ENCODE peak calls at places on chromosome 15, in six cellular contexts. One of them, this sample, is unnamed.
A peak's percentile ranks its signal among the peaks of the same experiment; 100 is the strongest.

GRCh38 chr15:71261934-71262333 is 146.7 kb downstream of the THSD4 start:
- DNase-seq in AG04450: no peak
- DNase-seq in uterus: no peak
- DNase-seq in pancreas: no peak
- DNase-seq in mammary epithelial cell: no peak
- DNase-seq in IMR-90: no peak
- DNase-seq in this sample: no peak

GRCh38 chr15:96893159-96893906 is 562.8 kb downstream of the NR2F2 start:
- DNase-seq in AG04450: no peak
- DNase-seq in uterus: no peak
- DNase-seq in pancreas: no peak
- DNase-seq in mammary epithelial cell: peak; percentile 21
- DNase-seq in IMR-90: no peak
- DNase-seq in this sample: peak; percentile 17

GRCh38 chr15:94610069-94610863 is 378.9 kb downstream of the MCTP2 start:
- DNase-seq in AG04450: no peak
- DNase-seq in uterus: no peak
- DNase-seq in pancreas: no peak
- DNase-seq in mammary epithelial cell: no peak
- DNase-seq in IMR-90: no peak
- DNase-seq in this sample: no peak

GRCh38 chr15:89114974-89115373 is 26.7 kb downstream of the ABHD2 start:
- DNase-seq in AG04450: peak; percentile 38
- DNase-seq in uterus: peak; percentile 56
- DNase-seq in pancreas: peak; percentile 72
- DNase-seq in mammary epithelial cell: no peak
- DNase-seq in IMR-90: peak; percentile 84
- DNase-seq in this sample: no peak

GRCh38 chr15:90735929-90736328 is 18.8 kb downstream of the BLM start:
- DNase-seq in AG04450: no peak
- DNase-seq in uterus: no peak
- DNase-seq in pancreas: no peak
- DNase-seq in mammary epithelial cell: no peak
- DNase-seq in IMR-90: no peak
- DNase-seq in this sample: no peak

GRCh38 chr15:74307827-74308642 is 59.4 kb downstream of the CYP11A1 start:
- DNase-seq in AG04450: no peak
- DNase-seq in uterus: peak; percentile 56
- DNase-seq in pancreas: peak; percentile 32
- DNase-seq in mammary epithelial cell: peak; percentile 58
- DNase-seq in IMR-90: peak; percentile 52
- DNase-seq in this sample: peak; percentile 84

GRCh38 chr15:31016446-31016915 is 25.1 kb upstream of the MTMR10 start:
- DNase-seq in AG04450: no peak
- DNase-seq in uterus: no peak
- DNase-seq in pancreas: no peak
- DNase-seq in mammary epithelial cell: peak; percentile 61
- DNase-seq in IMR-90: peak; percentile 83
- DNase-seq in this sample: no peak

GRCh38 chr15:43390723-43391122 is 19.8 kb downstream of the TUBGCP4 start:
- DNase-seq in AG04450: no peak
- DNase-seq in uterus: no peak
- DNase-seq in pancreas: no peak
- DNase-seq in mammary epithelial cell: no peak
- DNase-seq in IMR-90: peak; percentile 46
- DNase-seq in this sample: no peak

GRCh38 chr15:42331235-42331634 is 28.1 kb upstream of the CAPN3 start:
- DNase-seq in AG04450: no peak
- DNase-seq in uterus: no peak
- DNase-seq in pancreas: no peak
- DNase-seq in mammary epithelial cell: no peak
- DNase-seq in IMR-90: peak; percentile 11
- DNase-seq in this sample: no peak

GRCh38 chr15:99704444-99704838 is 28.8 kb downstream of the LYSMD4 start:
- DNase-seq in AG04450: peak; percentile 84
- DNase-seq in uterus: no peak
- DNase-seq in pancreas: peak; percentile 37
- DNase-seq in mammary epithelial cell: peak; percentile 83
- DNase-seq in IMR-90: peak; percentile 90
- DNase-seq in this sample: peak; percentile 65

GRCh38 chr15:99706557-99707303 is 26.5 kb downstream of the LYSMD4 start:
- DNase-seq in AG04450: no peak
- DNase-seq in uterus: no peak
- DNase-seq in pancreas: no peak
- DNase-seq in mammary epithelial cell: no peak
- DNase-seq in IMR-90: no peak
- DNase-seq in this sample: no peak

GRCh38 chr15:99702895-99703602 is 30.2 kb downstream of the LYSMD4 start:
- DNase-seq in AG04450: no peak
- DNase-seq in uterus: no peak
- DNase-seq in pancreas: no peak
- DNase-seq in mammary epithelial cell: peak; percentile 5
- DNase-seq in IMR-90: peak; percentile 53
- DNase-seq in this sample: no peak

GRCh38 chr15:99707481-99708270 is 25.6 kb downstream of the LYSMD4 start:
- DNase-seq in AG04450: no peak
- DNase-seq in uterus: no peak
- DNase-seq in pancreas: no peak
- DNase-seq in mammary epithelial cell: peak; percentile 85
- DNase-seq in IMR-90: peak; percentile 72
- DNase-seq in this sample: peak; percentile 36

DNA sequence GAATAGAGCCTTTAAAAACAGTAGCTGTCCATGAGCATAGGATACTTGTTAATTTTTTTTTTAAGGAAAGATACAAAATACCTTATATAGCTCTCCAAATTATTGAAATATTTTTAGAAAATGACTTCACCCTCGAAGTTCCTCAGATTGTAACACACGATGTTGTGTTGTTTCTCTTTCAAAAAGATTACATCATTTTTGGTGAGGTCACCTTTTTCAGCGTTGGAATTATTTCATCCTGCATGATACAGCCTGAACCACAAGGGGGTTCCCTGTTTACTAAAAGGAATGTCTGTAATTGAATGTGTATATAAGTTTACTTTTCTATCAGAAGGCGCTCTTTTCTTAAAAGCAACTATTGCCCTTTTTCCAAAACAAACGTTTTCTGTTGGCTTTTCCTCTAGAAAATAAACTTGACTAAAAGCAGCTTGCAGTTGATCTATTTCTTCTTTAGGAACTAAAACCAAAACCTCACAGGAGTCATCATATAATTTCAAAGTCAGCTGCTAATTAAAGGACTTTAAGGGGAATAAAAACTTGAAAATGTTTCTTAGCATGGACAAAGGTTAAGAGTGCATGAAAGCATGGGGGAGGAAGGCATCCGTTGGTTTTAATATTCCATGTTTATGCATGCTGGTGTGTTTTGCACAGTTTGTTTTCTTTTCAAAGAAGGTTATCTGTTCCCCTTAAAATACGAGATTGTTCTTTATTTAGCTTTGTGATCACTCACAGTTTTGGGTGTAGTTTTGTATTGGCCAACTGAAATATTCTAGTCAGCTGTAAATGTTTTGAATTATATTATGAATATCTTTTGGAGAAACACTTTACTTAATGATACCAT is 29.4 kb downstream of the LYSMD4 start:
- DNase-seq in AG04450: peak; percentile 77
- DNase-seq in uterus: no peak
- DNase-seq in pancreas: peak; percentile 48
- DNase-seq in mammary epithelial cell: peak; percentile 83
- DNase-seq in IMR-90: peak; percentile 95
- DNase-seq in this sample: peak; percentile 81
- TF ChIP-seq CTCF in AG04450: peak; percentile 78
- TF ChIP-seq CTCF in uterus: peak; percentile 69
- TF ChIP-seq CTCF in pancreas: peak; percentile 55
- TF ChIP-seq CTCF in mammary epithelial cell: peak; percentile 72
- TF ChIP-seq CTCF in IMR-90: peak; percentile 73
- TF ChIP-seq CTCF in this sample: peak; percentile 65

GRCh38 chr15:67157779-67158366 is 92.5 kb downstream of the SMAD3 start:
- DNase-seq in AG04450: no peak
- DNase-seq in uterus: no peak
- DNase-seq in pancreas: no peak
- DNase-seq in mammary epithelial cell: no peak
- DNase-seq in IMR-90: no peak
- DNase-seq in this sample: no peak
- H3K27ac ChIP-seq in AG04450: peak overlapping the region; percentile 11
- H3K27ac ChIP-seq in uterus: peak overlapping the region; percentile 33
- H3K27ac ChIP-seq in pancreas: no peak overlapping the region
- H3K27ac ChIP-seq in mammary epithelial cell: no peak overlapping the region
- H3K27ac ChIP-seq in IMR-90: peak overlapping the region; percentile 46
- H3K27ac ChIP-seq in this sample: peak overlapping the region; percentile 12

GRCh38 chr15:39267685-39268084 is 313.2 kb upstream of the THBS1 start:
- DNase-seq in AG04450: no peak
- DNase-seq in uterus: no peak
- DNase-seq in pancreas: no peak
- DNase-seq in mammary epithelial cell: no peak
- DNase-seq in IMR-90: no peak
- DNase-seq in this sample: no peak

GRCh38 chr15:39270221-39270835 is 310.6 kb upstream of the THBS1 start:
- DNase-seq in AG04450: no peak
- DNase-seq in uterus: no peak
- DNase-seq in pancreas: no peak
- DNase-seq in mammary epithelial cell: no peak
- DNase-seq in IMR-90: no peak
- DNase-seq in this sample: no peak

GRCh38 chr15:39270976-39271375 is 309.9 kb upstream of the THBS1 start:
- DNase-seq in AG04450: peak; percentile 78
- DNase-seq in uterus: no peak
- DNase-seq in pancreas: no peak
- DNase-seq in mammary epithelial cell: peak; percentile 80
- DNase-seq in IMR-90: peak; percentile 98
- DNase-seq in this sample: peak; percentile 38

GRCh38 chr15:39269821-39270220 is 311.1 kb upstream of the THBS1 start:
- DNase-seq in AG04450: no peak
- DNase-seq in uterus: no peak
- DNase-seq in pancreas: no peak
- DNase-seq in mammary epithelial cell: no peak
- DNase-seq in IMR-90: no peak
- DNase-seq in this sample: no peak

DNA sequence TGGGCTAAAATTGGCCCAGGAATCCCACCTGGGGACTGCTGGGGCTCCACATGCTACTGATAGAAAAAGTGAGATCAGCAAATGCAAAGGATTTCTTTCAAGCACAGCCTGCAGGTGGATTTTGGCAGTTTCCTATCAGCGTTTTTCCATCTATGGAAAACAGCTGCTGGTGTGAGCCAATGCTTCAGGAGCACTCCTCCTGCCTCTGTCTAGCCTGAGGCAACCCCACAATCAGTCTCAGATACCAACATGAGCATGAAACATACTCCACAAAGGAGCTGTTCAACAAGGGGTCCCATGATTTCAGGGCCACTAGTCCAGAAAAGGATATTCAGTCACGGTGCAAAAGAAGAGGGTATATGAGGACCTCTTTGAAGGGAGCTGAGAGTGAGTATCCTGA is 311.5 kb upstream of the THBS1 start:
- DNase-seq in AG04450: no peak
- DNase-seq in uterus: no peak
- DNase-seq in pancreas: no peak
- DNase-seq in mammary epithelial cell: no peak
- DNase-seq in IMR-90: no peak
- DNase-seq in this sample: no peak
- TF ChIP-seq CTCF in AG04450: no peak
- TF ChIP-seq CTCF in uterus: no peak
- TF ChIP-seq CTCF in pancreas: no peak
- TF ChIP-seq CTCF in mammary epithelial cell: no peak
- TF ChIP-seq CTCF in IMR-90: no peak
- TF ChIP-seq CTCF in this sample: no peak

DNA sequence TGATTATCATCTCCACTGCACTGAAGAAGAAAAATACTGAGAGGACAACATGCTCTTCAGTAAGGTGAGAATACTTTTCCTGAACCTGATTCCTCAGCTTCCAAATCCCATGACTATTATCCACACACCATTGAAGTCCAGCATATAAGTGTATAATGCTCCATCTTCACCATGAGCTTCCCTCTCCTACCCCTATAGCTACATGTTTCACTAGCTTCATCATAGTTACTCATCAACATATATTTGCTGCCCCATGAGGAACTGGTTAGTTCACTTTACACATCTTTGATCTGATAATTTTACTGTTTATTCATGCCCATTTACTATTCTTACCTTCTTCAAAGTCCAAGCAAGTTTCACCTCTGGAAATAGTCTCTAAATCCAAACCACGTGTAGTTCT is 908.5 kb upstream of the SEMA6D start:
- DNase-seq in AG04450: no peak
- DNase-seq in uterus: no peak
- DNase-seq in pancreas: no peak
- DNase-seq in mammary epithelial cell: no peak
- DNase-seq in IMR-90: no peak
- DNase-seq in this sample: no peak
- H3K27ac ChIP-seq in AG04450: no peak overlapping the region
- H3K27ac ChIP-seq in uterus: no peak overlapping the region
- H3K27ac ChIP-seq in pancreas: no peak overlapping the region
- H3K27ac ChIP-seq in mammary epithelial cell: no peak overlapping the region
- H3K27ac ChIP-seq in IMR-90: no peak overlapping the region
- H3K27ac ChIP-seq in this sample: no peak overlapping the region

GRCh38 chr15:29361560-29361959 is 91.9 kb upstream of the NSMCE3 start:
- DNase-seq in AG04450: no peak
- DNase-seq in uterus: no peak
- DNase-seq in pancreas: no peak
- DNase-seq in mammary epithelial cell: no peak
- DNase-seq in IMR-90: no peak
- DNase-seq in this sample: no peak

GRCh38 chr15:29369261-29369660 is 99.6 kb upstream of the NSMCE3 start:
- DNase-seq in AG04450: no peak
- DNase-seq in uterus: no peak
- DNase-seq in pancreas: no peak
- DNase-seq in mammary epithelial cell: no peak
- DNase-seq in IMR-90: no peak
- DNase-seq in this sample: no peak

GRCh38 chr15:29364429-29365078 is 94.9 kb upstream of the NSMCE3 start:
- DNase-seq in AG04450: peak; percentile 65
- DNase-seq in uterus: no peak
- DNase-seq in pancreas: no peak
- DNase-seq in mammary epithelial cell: peak; percentile 8
- DNase-seq in IMR-90: peak; percentile 86
- DNase-seq in this sample: peak; percentile 13
- TF ChIP-seq CTCF in AG04450: peak; percentile 39
- TF ChIP-seq CTCF in uterus: no peak
- TF ChIP-seq CTCF in pancreas: no peak
- TF ChIP-seq CTCF in mammary epithelial cell: no peak
- TF ChIP-seq CTCF in IMR-90: no peak
- TF ChIP-seq CTCF in this sample: no peak

GRCh38 chr15:85480923-85481322 is 100.5 kb downstream of the AKAP13 start:
- DNase-seq in AG04450: no peak
- DNase-seq in uterus: no peak
- DNase-seq in pancreas: no peak
- DNase-seq in mammary epithelial cell: no peak
- DNase-seq in IMR-90: no peak
- DNase-seq in this sample: no peak
- H3K27ac ChIP-seq in AG04450: no peak overlapping the region
- H3K27ac ChIP-seq in uterus: peak overlapping the region; percentile 75
- H3K27ac ChIP-seq in pancreas: no peak overlapping the region
- H3K27ac ChIP-seq in mammary epithelial cell: no peak overlapping the region
- H3K27ac ChIP-seq in IMR-90: no peak overlapping the region
- H3K27ac ChIP-seq in this sample: no peak overlapping the region

GRCh38 chr15:59335197-59335786 is 37.4 kb downstream of the MYO1E start:
- DNase-seq in AG04450: no peak
- DNase-seq in uterus: no peak
- DNase-seq in pancreas: no peak
- DNase-seq in mammary epithelial cell: no peak
- DNase-seq in IMR-90: no peak
- DNase-seq in this sample: no peak
- TF ChIP-seq CTCF in AG04450: no peak
- TF ChIP-seq CTCF in uterus: no peak
- TF ChIP-seq CTCF in pancreas: no peak
- TF ChIP-seq CTCF in mammary epithelial cell: no peak
- TF ChIP-seq CTCF in IMR-90: no peak
- TF ChIP-seq CTCF in this sample: no peak